ENCODE peak calls at places on chromosomes 3 and 15, in ten cellular contexts. H is adrenal gland, O is GM13976, Y is IMR-90, G is lung, C is pancreas, R is astrocyte of the spinal cord, U is WTC11, J is fibroblast of the aortic adventitia, Z is AG10803. D is an unnamed sample.

GRCh38 chr3:50673937-50674336 is 790 bp upstream of the DOCK3 start:
- DNase-seq in H (no peak), O (no peak), Y (no peak), G (no peak), C (no peak), R (no peak), U (peak), J (no peak), Z (no peak), D (no peak)

GRCh38 chr3:119297169-119297568 is 3.0 kb downstream of the ARHGAP31 start:
- DNase-seq in H (no peak), O (no peak), Y (peak), G (no peak), C (no peak), R (peak), U (no peak), J (peak), Z (peak), D (no peak)

GRCh38 chr15:39269821-39270220 is 311.1 kb upstream of the THBS1 start:
- DNase-seq in H (no peak), O (no peak), Y (no peak), G (no peak), C (no peak), R (no peak), U (no peak), J (no peak), Z (no peak), D (no peak)

GRCh38 chr15:95247068-95247984 is 1016.0 kb downstream of the MCTP2 start:
- DNase-seq in H (no peak), O (no peak), Y (peak), G (no peak), C (no peak), R (peak), U (no peak), J (peak), Z (peak), D (peak)

GRCh38 chr15:101152914-101153313 is 98.9 kb downstream of the CHSY1 start:
- DNase-seq in H (no peak), O (no peak), Y (no peak), G (no peak), C (no peak), R (no peak), U (peak), J (no peak), Z (no peak), D (no peak)

GRCh38 chr3:38566215-38566528 is 70.0 kb downstream of the EXOG start:
- DNase-seq in H (no peak), O (no peak), Y (no peak), G (no peak), C (no peak), R (no peak), U (no peak), J (no peak), Z (no peak), D (no peak)

GRCh38 chr15:34813446-34814190 is 18.3 kb upstream of the ACTC1 start:
- DNase-seq in H (no peak), O (no peak), Y (peak), G (no peak), C (no peak), R (no peak), U (no peak), J (no peak), Z (peak), D (no peak)

GRCh38 chr3:4425055-4425454 is 42.0 kb downstream of the SUMF1 start:
- DNase-seq in H (no peak), O (no peak), Y (no peak), G (no peak), C (no peak), R (no peak), U (no peak), J (no peak), Z (no peak), D (no peak)

GRCh38 chr3:61583890-61584289 is 22.5 kb downstream of the PTPRG start:
- DNase-seq in H (no peak), O (no peak), Y (no peak), G (no peak), C (no peak), R (no peak), U (no peak), J (no peak), Z (no peak), D (no peak)

GRCh38 chr3:127015282-127016042 is 32.5 kb downstream of the PLXNA1 start:
- DNase-seq in H (no peak), O (peak), Y (no peak), G (no peak), C (no peak), R (no peak), U (no peak), J (no peak), Z (no peak), D (no peak)

GRCh38 chr15:78804391-78804792 is 6.9 kb downstream of the ADAMTS7 start:
- DNase-seq in H (no peak), O (no peak), Y (no peak), G (no peak), C (no peak), R (no peak), U (peak), J (no peak), Z (no peak), D (no peak)

GRCh38 chr3:95926904-95927501 is 887.4 kb upstream of the EPHA6 start:
- DNase-seq in H (no peak), O (no peak), Y (no peak), G (no peak), C (no peak), R (no peak), U (peak), J (no peak), Z (no peak), D (no peak)

GRCh38 chr15:40930430-40931299 is 1.5 kb downstream of the DLL4 start:
- DNase-seq in H (peak), O (peak), Y (peak), G (peak), C (peak), R (no peak), U (peak), J (peak), Z (no peak), D (no peak)

GRCh38 chr3:132730891-132731580 is 8.8 kb upstream of the NPHP3 start:
- DNase-seq in H (no peak), O (peak), Y (peak), G (no peak), C (no peak), R (peak), U (no peak), J (peak), Z (peak), D (no peak)
- TF ChIP-seq CTCF in H (peak), O (peak), Y (peak), G (peak), C (no peak), R (peak), U (no peak), J (peak), Z (peak), D (peak)

GRCh38 chr3:157103280-157103679 is 56.7 kb downstream of the CCNL1 start:
- DNase-seq in H (no peak), O (peak), Y (no peak), G (no peak), C (no peak), R (no peak), U (no peak), J (no peak), Z (no peak), D (no peak)
- TF ChIP-seq CTCF in H (no peak), O (no peak), Y (no peak), G (no peak), C (no peak), R (no peak), U (no peak), J (no peak), Z (no peak), D (no peak)

GRCh38 chr3:15860014-15860934 is 62.5 kb upstream of the ANKRD28 start:
- DNase-seq in H (peak), O (peak), Y (peak), G (peak), C (peak), R (peak), U (peak), J (peak), Z (peak), D (no peak)

GRCh38 chr3:15861163-15861562 is 63.4 kb upstream of the ANKRD28 start:
- DNase-seq in H (no peak), O (no peak), Y (no peak), G (no peak), C (no peak), R (no peak), U (no peak), J (peak), Z (no peak), D (no peak)

GRCh38 chr3:15858547-15859506 is 61.0 kb upstream of the ANKRD28 start:
- DNase-seq in H (peak), O (peak), Y (no peak), G (peak), C (peak), R (no peak), U (peak), J (peak), Z (peak), D (no peak)

GRCh38 chr3:15859507-15860013 is 61.8 kb upstream of the ANKRD28 start:
- DNase-seq in H (peak), O (peak), Y (peak), G (peak), C (peak), R (peak), U (peak), J (peak), Z (peak), D (peak)
- TF ChIP-seq CTCF in H (peak), O (no peak), Y (no peak), G (no peak), C (no peak), R (no peak), U (no peak), J (no peak), Z (no peak), D (no peak)

DNA sequence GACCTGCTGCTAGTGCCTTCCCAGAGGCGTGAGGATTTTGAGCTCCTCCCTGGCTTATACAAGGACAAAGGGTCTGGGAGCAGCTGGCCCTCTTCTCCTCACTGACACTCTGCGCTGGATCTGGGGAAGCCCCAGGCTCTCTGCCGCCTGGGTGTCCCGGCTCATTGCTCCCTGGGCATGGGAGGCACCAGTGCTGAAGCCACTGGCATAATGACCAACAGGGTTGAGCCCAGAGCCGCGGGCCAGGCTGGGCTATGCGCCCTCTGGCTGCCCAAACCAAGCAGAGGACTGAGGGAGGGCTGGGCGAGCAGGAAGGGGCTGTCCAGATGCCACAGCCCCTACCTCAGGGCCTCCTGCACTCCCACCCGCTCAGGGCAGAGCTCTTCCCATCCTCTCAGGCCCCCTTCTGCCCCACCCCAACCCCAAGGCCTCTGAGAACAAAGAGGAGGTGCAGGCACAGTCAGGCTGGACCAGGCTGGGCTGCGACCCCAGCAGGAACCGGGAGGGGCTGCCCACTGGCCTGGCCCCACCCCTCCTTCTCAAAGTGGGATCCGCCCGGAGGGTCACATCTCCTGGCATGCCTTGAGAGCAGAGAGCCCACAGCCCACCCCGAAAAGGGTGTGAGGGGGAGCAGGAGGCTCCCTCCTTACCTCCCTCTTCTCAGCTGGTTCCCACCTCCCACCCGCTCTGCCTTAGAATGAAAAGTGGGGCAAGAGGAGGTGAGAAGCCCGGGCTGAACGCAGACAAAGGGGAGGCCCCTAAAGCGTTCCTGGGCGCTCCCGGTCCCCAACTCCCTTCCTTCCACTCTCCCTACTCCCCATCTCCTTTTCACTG is 1.5 kb downstream of the LINGO1 start:
- DNase-seq in H (no peak), O (no peak), Y (no peak), G (no peak), C (peak), R (no peak), U (peak), J (no peak), Z (no peak), D (no peak)
- TF ChIP-seq CTCF in H (no peak), O (no peak), Y (no peak), G (no peak), C (no peak), R (peak), U (no peak), J (no peak), Z (no peak), D (no peak)